ENCODE peak calls at places on chromosomes 12 and 14, in four cellular contexts. One of them, this sample, is unnamed.

GRCh38 chr12:108232565-108232964 is 103.5 kb downstream of the WSCD2 start:
- DNase-seq in K562: no peak
- DNase-seq in SK-N-SH: no peak
- DNase-seq in GM12878: no peak
- DNase-seq in this sample: no peak

GRCh38 chr12:79378496-79378895 is 312.3 kb downstream of the PAWR start:
- DNase-seq in K562: no peak
- DNase-seq in SK-N-SH: no peak
- DNase-seq in GM12878: no peak
- DNase-seq in this sample: no peak

GRCh38 chr12:109115758-109116610 is at the start of gene ACACB:
- DNase-seq in K562: no peak
- DNase-seq in GM12878: no peak
- DNase-seq in SK-N-SH: peak
- DNase-seq in this sample: no peak

GRCh38 chr12:98439471-98440164 is 75.8 kb upstream of the TMPO start:
- DNase-seq in GM12878: no peak
- DNase-seq in K562: no peak
- DNase-seq in SK-N-SH: no peak
- DNase-seq in this sample: no peak

GRCh38 chr14:100633406-100633805 is 46.2 kb upstream of the BEGAIN start:
- DNase-seq in SK-N-SH: no peak
- DNase-seq in GM12878: no peak
- DNase-seq in K562: no peak
- DNase-seq in this sample: no peak

GRCh38 chr12:105502426-105502930 is 172.0 kb downstream of the C12orf75 start:
- DNase-seq in K562: no peak
- DNase-seq in SK-N-SH: no peak
- DNase-seq in GM12878: no peak
- DNase-seq in this sample: no peak

GRCh38 chr14:36441283-36441682 is 78.7 kb downstream of the NKX2-1 start:
- DNase-seq in K562: no peak
- DNase-seq in SK-N-SH: no peak
- DNase-seq in GM12878: no peak
- DNase-seq in this sample: no peak

GRCh38 chr12:4031703-4032291 is 158.6 kb upstream of the PARP11 start:
- DNase-seq in K562: no peak
- DNase-seq in SK-N-SH: no peak
- DNase-seq in GM12878: no peak
- DNase-seq in this sample: peak

GRCh38 chr12:54394986-54395385 is 10.5 kb upstream of the ZNF385A start:
- DNase-seq in GM12878: no peak
- DNase-seq in SK-N-SH: no peak
- DNase-seq in K562: no peak
- DNase-seq in this sample: no peak

GRCh38 chr14:33569844-33570716 is 380.8 kb downstream of the EGLN3 start:
- DNase-seq in K562: no peak
- DNase-seq in GM12878: no peak
- DNase-seq in SK-N-SH: no peak
- DNase-seq in this sample: no peak

GRCh38 chr12:54586620-54587019 is 1.8 kb downstream of the PPP1R1A start:
- DNase-seq in SK-N-SH: no peak
- DNase-seq in GM12878: no peak
- DNase-seq in K562: no peak
- DNase-seq in this sample: no peak

GRCh38 chr14:64447890-64448667 is 17.2 kb upstream of the AKAP5 start:
- DNase-seq in SK-N-SH: no peak
- DNase-seq in K562: no peak
- DNase-seq in GM12878: no peak
- DNase-seq in this sample: no peak

GRCh38 chr12:54306925-54307731 is 6.3 kb upstream of the NFE2 start:
- DNase-seq in GM12878: no peak
- DNase-seq in SK-N-SH: peak
- DNase-seq in K562: peak
- DNase-seq in this sample: no peak

GRCh38 chr14:69842671-69843407 is 36.4 kb upstream of the SMOC1 start:
- DNase-seq in K562: no peak
- DNase-seq in GM12878: no peak
- DNase-seq in SK-N-SH: no peak
- DNase-seq in this sample: no peak

GRCh38 chr14:68260121-68260520 is 440.5 kb downstream of the RAD51B start:
- DNase-seq in K562: no peak
- DNase-seq in SK-N-SH: no peak
- DNase-seq in GM12878: no peak
- DNase-seq in this sample: no peak

GRCh38 chr12:100668939-100669536 is 95.6 kb downstream of the GAS2L3 start:
- DNase-seq in SK-N-SH: peak
- DNase-seq in K562: peak
- DNase-seq in GM12878: no peak
- DNase-seq in this sample: peak

GRCh38 chr12:43453761-43454160 is 98.2 kb downstream of the ADAMTS20 start:
- DNase-seq in K562: no peak
- DNase-seq in SK-N-SH: no peak
- DNase-seq in GM12878: no peak
- DNase-seq in this sample: no peak

GRCh38 chr14:45073480-45073879 is 10.4 kb upstream of the PRPF39 start:
- DNase-seq in SK-N-SH: no peak
- DNase-seq in K562: no peak
- DNase-seq in GM12878: no peak
- DNase-seq in this sample: no peak

DNA sequence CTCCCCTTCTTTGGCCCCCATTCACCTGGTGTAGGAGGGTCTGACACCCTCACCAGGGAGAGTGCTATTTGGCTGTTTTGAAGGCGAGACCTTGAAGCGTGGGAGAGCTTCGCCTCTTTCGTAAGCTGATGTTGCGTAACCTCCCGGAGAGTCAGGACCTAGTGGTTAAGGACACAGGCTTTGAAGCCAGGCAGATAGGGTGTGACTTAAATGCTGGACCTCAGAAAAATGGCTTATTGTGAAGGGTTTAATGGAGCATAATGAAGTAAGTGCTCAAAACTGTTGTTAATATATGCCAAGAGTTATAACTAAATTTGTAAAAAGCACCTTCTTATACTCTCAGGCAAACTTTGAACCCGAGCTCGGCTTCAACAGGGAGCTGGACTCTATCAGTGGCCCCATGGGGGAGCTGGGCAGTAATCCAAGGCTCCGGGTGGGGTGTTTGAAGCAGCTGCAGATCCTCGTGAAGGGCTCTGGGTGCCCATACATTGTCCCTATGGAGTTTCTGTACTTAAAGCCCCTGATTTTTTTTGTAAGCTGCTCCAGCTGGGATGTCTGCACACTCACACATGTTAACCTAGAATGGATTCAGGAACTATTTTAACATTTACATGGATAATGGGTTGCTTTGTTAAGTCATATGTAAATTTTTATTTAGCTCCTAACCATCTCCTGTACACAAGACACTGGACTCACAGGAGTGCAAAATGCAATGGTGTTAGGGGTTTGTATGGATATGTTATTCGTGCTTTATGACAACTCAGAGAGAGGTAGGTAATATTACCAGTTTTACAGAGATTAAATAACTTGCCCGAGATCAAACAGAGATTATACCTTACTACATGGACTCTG is 26.0 kb downstream of the PPFIBP1 start:
- DNase-seq in GM12878: no peak
- DNase-seq in SK-N-SH: no peak
- DNase-seq in K562: peak
- DNase-seq in this sample: no peak
- TF ChIP-seq POLR2AphosphoS5 in GM12878: no peak
- TF ChIP-seq POLR2AphosphoS5 in SK-N-SH: no peak
- TF ChIP-seq POLR2AphosphoS5 in K562: no peak
- TF ChIP-seq POLR2AphosphoS5 in this sample: no peak

GRCh38 chr12:31323466-31324115 is 2.4 kb downstream of the SINHCAF start:
- DNase-seq in GM12878: no peak
- DNase-seq in K562: peak
- DNase-seq in SK-N-SH: no peak
- DNase-seq in this sample: peak
- TF ChIP-seq TAF1 in GM12878: no peak
- TF ChIP-seq TAF1 in K562: peak
- TF ChIP-seq TAF1 in SK-N-SH: no peak
- TF ChIP-seq TAF1 in this sample: no peak

GRCh38 chr12:104109446-104110271 is 28.4 kb downstream of the NFYB start:
- DNase-seq in GM12878: no peak
- DNase-seq in SK-N-SH: no peak
- DNase-seq in K562: no peak
- DNase-seq in this sample: no peak

GRCh38 chr12:104105461-104105860 is 32.5 kb downstream of the NFYB start:
- DNase-seq in SK-N-SH: no peak
- DNase-seq in K562: no peak
- DNase-seq in GM12878: no peak
- DNase-seq in this sample: no peak

GRCh38 chr12:104106965-104107364 is 31.0 kb downstream of the NFYB start:
- DNase-seq in SK-N-SH: no peak
- DNase-seq in GM12878: no peak
- DNase-seq in K562: no peak
- DNase-seq in this sample: no peak

DNA sequence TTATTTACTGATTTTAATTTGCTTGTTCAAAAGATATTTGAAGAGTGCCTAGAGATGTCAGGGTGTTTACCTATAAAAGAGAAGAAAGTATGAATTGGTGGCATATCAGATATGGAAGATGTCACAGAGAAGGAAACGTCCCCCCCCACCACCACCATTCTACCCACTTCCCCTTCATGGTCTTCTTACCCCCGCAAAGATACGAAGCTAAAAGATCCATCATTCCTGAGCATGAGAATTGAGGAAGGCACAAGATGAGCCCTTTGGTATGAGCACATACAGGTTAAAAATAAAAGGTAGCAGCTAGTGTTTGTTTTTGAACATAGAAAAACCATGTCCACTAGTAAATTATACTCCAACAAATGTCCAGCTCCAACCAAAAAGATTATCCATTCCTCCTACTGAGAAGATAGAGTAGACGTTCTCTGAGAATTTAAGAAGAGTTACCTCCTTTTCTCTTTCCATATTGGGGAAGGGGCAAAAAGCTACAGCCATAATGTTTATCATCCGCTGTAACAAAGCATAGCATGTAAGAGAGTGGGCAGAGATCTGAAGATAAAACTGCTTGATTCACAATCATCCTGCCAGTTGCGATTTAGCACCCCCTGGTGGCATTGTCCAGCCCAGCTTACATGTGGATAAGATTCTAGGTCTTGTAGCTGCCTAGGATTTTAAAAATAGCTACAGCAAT is 29.1 kb downstream of the NFYB start:
- DNase-seq in SK-N-SH: peak
- DNase-seq in GM12878: peak
- DNase-seq in K562: peak
- DNase-seq in this sample: peak
- TF ChIP-seq POLR2AphosphoS5 in SK-N-SH: no peak
- TF ChIP-seq POLR2AphosphoS5 in GM12878: no peak
- TF ChIP-seq POLR2AphosphoS5 in K562: no peak
- TF ChIP-seq POLR2AphosphoS5 in this sample: no peak

GRCh38 chr14:104144911-104145825 is 6.8 kb downstream of the KIF26A start:
- DNase-seq in SK-N-SH: peak
- DNase-seq in GM12878: no peak
- DNase-seq in K562: no peak
- DNase-seq in this sample: no peak

GRCh38 chr14:104147346-104148125 is 9.1 kb downstream of the KIF26A start:
- DNase-seq in GM12878: no peak
- DNase-seq in SK-N-SH: peak
- DNase-seq in K562: no peak
- DNase-seq in this sample: no peak

GRCh38 chr14:104144453-104144790 is 6.0 kb downstream of the KIF26A start:
- DNase-seq in GM12878: no peak
- DNase-seq in K562: no peak
- DNase-seq in SK-N-SH: no peak
- DNase-seq in this sample: no peak

GRCh38 chr14:104146651-104147345 is 8.4 kb downstream of the KIF26A start:
- DNase-seq in K562: no peak
- DNase-seq in SK-N-SH: no peak
- DNase-seq in GM12878: no peak
- DNase-seq in this sample: no peak

DNA sequence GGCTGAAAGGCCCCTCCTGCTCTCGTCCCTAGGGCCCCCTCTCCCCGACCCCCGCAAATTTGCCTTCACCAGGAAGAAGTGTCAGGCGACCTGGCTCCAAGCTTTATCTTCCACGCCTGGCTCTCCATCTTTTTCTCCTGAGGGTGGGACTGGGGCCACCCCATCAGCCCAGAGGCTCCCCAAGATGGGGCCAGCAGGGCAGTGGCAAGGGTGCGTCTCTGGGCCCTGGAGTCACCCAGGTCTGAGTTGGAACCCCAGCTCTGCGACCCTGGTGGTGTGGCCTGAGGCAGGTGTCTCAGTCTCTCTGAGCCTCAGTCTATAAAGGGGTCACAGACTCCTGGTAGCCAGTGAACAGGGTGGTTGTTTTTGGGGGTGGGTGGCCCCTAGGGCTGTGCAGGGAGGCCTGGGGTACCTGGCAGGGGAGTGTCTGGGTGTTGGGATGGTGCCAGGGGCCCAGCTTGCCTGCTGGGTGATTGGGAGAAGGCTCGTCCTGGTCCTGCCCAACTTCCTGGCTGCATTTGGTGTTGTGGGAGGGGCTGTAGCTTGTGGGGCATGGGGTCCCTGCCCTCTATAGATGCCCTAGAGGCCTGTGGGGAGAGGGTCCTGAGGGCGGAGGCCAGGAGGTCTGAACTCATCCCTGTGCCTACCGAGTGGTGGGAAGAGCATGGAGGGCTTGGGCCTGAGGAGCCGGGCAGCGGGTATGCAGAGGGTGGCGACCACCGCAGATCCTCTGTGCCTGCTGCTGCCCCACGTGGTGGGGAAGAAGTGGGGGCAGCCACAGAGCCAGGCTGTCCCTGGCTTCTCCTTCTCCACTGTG is 7.6 kb downstream of the KIF26A start:
- DNase-seq in K562: no peak
- DNase-seq in SK-N-SH: peak
- DNase-seq in GM12878: no peak
- DNase-seq in this sample: no peak
- TF ChIP-seq TAF1 in K562: no peak
- TF ChIP-seq TAF1 in SK-N-SH: no peak
- TF ChIP-seq TAF1 in GM12878: no peak
- TF ChIP-seq TAF1 in this sample: no peak

DNA sequence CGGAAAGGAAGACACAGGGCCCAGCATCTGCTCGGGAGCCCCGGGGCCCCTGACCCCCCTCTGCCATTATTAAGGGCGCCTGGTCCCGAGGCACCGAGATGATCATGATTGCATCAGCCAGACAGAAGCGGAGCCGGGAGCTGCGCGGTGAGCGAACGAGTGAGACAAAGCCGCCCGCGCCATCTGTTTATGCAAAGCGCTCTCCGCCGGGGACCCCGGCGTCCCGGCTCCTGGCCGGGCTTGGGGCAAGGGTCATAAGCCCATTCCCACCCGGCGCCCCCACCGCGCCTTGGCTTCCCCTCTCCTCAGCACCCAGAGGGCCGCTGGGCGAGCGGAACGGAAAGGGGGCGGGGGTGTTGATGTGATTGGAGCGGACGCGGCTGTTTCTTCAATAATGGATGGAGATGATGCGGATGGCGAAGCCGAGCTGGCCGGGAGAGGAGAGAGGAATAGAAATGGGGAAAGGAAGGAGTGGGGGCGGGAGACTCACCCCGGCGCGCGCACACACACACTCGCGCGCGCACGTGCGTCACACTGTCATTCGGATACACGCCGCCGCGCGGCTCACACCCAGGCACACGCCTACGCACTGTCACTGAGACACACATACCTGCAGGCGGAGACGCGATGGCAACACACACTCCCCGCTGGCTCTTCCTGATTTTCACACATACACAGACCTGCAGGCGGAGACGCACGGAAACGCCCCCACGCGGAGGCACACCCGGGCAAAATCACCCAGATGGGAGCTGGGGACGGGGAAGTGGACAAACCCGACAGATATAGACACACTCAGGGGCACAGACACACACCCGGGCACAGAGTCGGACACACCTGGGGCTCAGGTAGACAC is 10.7 kb downstream of the STAC3 start:
- DNase-seq in SK-N-SH: peak
- DNase-seq in K562: peak
- DNase-seq in GM12878: no peak
- DNase-seq in this sample: peak
- TF ChIP-seq POLR2AphosphoS5 in SK-N-SH: peak
- TF ChIP-seq POLR2AphosphoS5 in K562: no peak
- TF ChIP-seq POLR2AphosphoS5 in GM12878: no peak
- TF ChIP-seq POLR2AphosphoS5 in this sample: no peak